ENCODE peak calls at places on chromosomes 1 and 21, in eight cellular contexts. O is small intestine, A is adrenal gland, B is lower lobe of right lung, R is right cardiac atrium, C is IMR-90, P is esophagus muscularis mucosa, V is aorta. J is an unnamed sample.

GRCh38 chr1:10867138-10867721 is 70.8 kb upstream of the CASZ1 start:
- DNase-seq in O (peak; percentile 52), A (peak; percentile 40), B (peak; percentile 74), R (peak; percentile 88), C (peak; percentile 18), P (no peak), V (peak; percentile 60), J (no peak)

GRCh38 chr1:102572637-102573036 is 535.7 kb downstream of the COL11A1 start:
- DNase-seq in O (no peak), A (no peak), B (no peak), R (no peak), C (no peak), P (no peak), V (no peak), J (no peak)

GRCh38 chr1:220991959-220992704 is 112.9 kb downstream of the HLX start:
- DNase-seq in O (no peak), A (no peak), B (no peak), R (no peak), C (peak; percentile 21), P (no peak), V (no peak), J (no peak)

GRCh38 chr1:230012742-230013141 is 54.3 kb upstream of the GALNT2 start:
- DNase-seq in O (no peak), A (no peak), B (no peak), R (no peak), C (no peak), P (no peak), V (no peak), J (no peak)

GRCh38 chr1:30966690-30967369 is 58.3 kb upstream of the SDC3 start:
- DNase-seq in O (peak; percentile 59), A (peak; percentile 76), B (no peak), R (no peak), C (peak; percentile 70), P (no peak), V (no peak), J (no peak)

GRCh38 chr21:39445339-39446269 is at the start of gene LCA5L:
- DNase-seq in O (peak; percentile 90), A (peak; percentile 94), B (peak; percentile 94), R (peak; percentile 97), C (peak; percentile 81), P (peak; percentile 97), V (peak; percentile 93), J (peak; percentile 93)

GRCh38 chr1:111372336-111372965 is 55.1 kb downstream of the OVGP1 start:
- DNase-seq in O (peak; percentile 54), A (no peak), B (no peak), R (no peak), C (no peak), P (no peak), V (no peak), J (no peak)

GRCh38 chr1:114458208-114458777 is 52.7 kb downstream of the TRIM33 start:
- DNase-seq in O (no peak), A (no peak), B (no peak), R (no peak), C (peak; percentile 80), P (no peak), V (no peak), J (no peak)

GRCh38 chr1:154446292-154446691 is 41.1 kb downstream of the IL6R start:
- DNase-seq in O (no peak), A (no peak), B (no peak), R (peak; percentile 22), C (peak; percentile 97), P (no peak), V (no peak), J (no peak)

GRCh38 chr1:206719169-206719839 is 34.6 kb downstream of the MAPKAPK2 start:
- DNase-seq in O (no peak), A (no peak), B (no peak), R (no peak), C (no peak), P (no peak), V (no peak), J (no peak)

GRCh38 chr1:200468264-200469001 is 58.6 kb upstream of the ZNF281 start:
- DNase-seq in O (no peak), A (no peak), B (no peak), R (no peak), C (peak; percentile 30), P (no peak), V (no peak), J (no peak)

GRCh38 chr21:15682182-15682895 is 47.4 kb upstream of the USP25 start:
- DNase-seq in O (peak; percentile 46), A (no peak), B (no peak), R (no peak), C (peak; percentile 76), P (no peak), V (no peak), J (no peak)

GRCh38 chr1:67250051-67250653 is 57.5 kb upstream of the IL12RB2 start:
- DNase-seq in O (no peak), A (no peak), B (no peak), R (no peak), C (no peak), P (no peak), V (no peak), J (no peak)

GRCh38 chr1:27161594-27161993 is 6.7 kb upstream of the SLC9A1 start:
- DNase-seq in O (peak; percentile 95), A (no peak), B (no peak), R (no peak), C (no peak), P (no peak), V (no peak), J (no peak)

GRCh38 chr1:194081444-194081843 is 895.0 kb upstream of the B3GALT2 start:
- DNase-seq in O (no peak), A (no peak), B (no peak), R (no peak), C (no peak), P (no peak), V (no peak), J (no peak)

GRCh38 chr1:47442202-47442601 is 4.4 kb downstream of the FOXD2 start:
- DNase-seq in O (no peak), A (no peak), B (no peak), R (no peak), C (no peak), P (no peak), V (no peak), J (no peak)
- H3K4me3 ChIP-seq in O (no peak overlapping the region), A (no peak overlapping the region), B (no peak overlapping the region), R (no peak overlapping the region), C (no peak overlapping the region), P (no peak overlapping the region), V (no peak overlapping the region), J (no peak overlapping the region)

GRCh38 chr1:213371769-213372619 is 321.0 kb downstream of the RPS6KC1 start:
- DNase-seq in O (no peak), A (no peak), B (no peak), R (no peak), C (no peak), P (no peak), V (no peak), J (no peak)

GRCh38 chr1:213366141-213366831 is 315.2 kb downstream of the RPS6KC1 start:
- DNase-seq in O (no peak), A (no peak), B (no peak), R (no peak), C (no peak), P (no peak), V (no peak), J (no peak)

GRCh38 chr1:213374369-213374768 is 323.3 kb downstream of the RPS6KC1 start:
- DNase-seq in O (peak; percentile 58), A (peak; percentile 63), B (peak; percentile 52), R (peak; percentile 68), C (peak; percentile 32), P (no peak), V (peak; percentile 69), J (no peak)

GRCh38 chr1:213369465-213369864 is 318.4 kb downstream of the RPS6KC1 start:
- DNase-seq in O (no peak), A (no peak), B (no peak), R (no peak), C (no peak), P (no peak), V (no peak), J (no peak)

DNA sequence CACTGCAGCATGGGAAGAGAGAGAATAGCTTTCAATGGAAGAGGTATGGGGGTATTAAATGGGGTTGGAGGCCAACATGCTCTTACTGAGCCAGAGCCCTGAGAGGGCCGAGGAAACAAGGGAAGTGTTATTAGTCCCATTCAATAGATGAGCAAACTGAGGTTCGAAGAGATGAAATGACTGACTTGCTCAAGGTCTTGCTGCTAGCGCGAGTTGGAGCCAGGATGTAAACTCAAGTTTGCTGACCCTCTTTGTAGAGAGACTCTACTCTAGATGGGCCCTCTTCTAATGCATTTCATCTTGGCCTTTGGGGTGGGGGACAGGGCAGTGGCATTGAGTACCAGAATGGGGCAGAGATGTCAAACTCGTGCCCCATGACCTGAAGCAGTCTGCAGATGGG is 319.5 kb downstream of the RPS6KC1 start:
- DNase-seq in O (no peak), A (no peak), B (no peak), R (no peak), C (no peak), P (no peak), V (no peak), J (no peak)
- H3K4me1 ChIP-seq in O (no peaks in the 10 kb centered on the region), A (no peaks in the 10 kb centered on the region), B (no peaks in the 10 kb centered on the region), R (no peaks in the 10 kb centered on the region), C (no peaks in the 10 kb centered on the region), P (no peaks in the 10 kb centered on the region), V (no peaks in the 10 kb centered on the region), J (no peaks in the 10 kb centered on the region)

GRCh38 chr1:83836543-83836942 is 162.4 kb downstream of the TTLL7 start:
- DNase-seq in O (no peak), A (no peak), B (no peak), R (no peak), C (no peak), P (no peak), V (no peak), J (no peak)
- H3K27me3 ChIP-seq in O (no peaks in the 10 kb centered on the region), A (no peaks in the 10 kb centered on the region), B (no peaks in the 10 kb centered on the region), R (no peaks in the 10 kb centered on the region), C (peaks cover under 1% of the 10 kb centered on the region), P (no peaks in the 10 kb centered on the region), V (no peaks in the 10 kb centered on the region), J (no peaks in the 10 kb centered on the region)

GRCh38 chr1:29828526-29829447 is 592.5 kb downstream of the PTPRU start:
- DNase-seq in O (no peak), A (no peak), B (no peak), R (no peak), C (no peak), P (peak; percentile 82), V (no peak), J (peak; percentile 44)

GRCh38 chr1:29831500-29832117 is 595.3 kb downstream of the PTPRU start:
- DNase-seq in O (no peak), A (no peak), B (no peak), R (no peak), C (no peak), P (no peak), V (no peak), J (peak; percentile 23)

GRCh38 chr1:29829448-29830344 is 593.4 kb downstream of the PTPRU start:
- DNase-seq in O (no peak), A (no peak), B (no peak), R (no peak), C (no peak), P (peak; percentile 90), V (no peak), J (peak; percentile 43)

GRCh38 chr1:29830916-29831315 is 594.6 kb downstream of the PTPRU start:
- DNase-seq in O (no peak), A (no peak), B (no peak), R (no peak), C (no peak), P (peak; percentile 79), V (no peak), J (peak; percentile 18)

DNA sequence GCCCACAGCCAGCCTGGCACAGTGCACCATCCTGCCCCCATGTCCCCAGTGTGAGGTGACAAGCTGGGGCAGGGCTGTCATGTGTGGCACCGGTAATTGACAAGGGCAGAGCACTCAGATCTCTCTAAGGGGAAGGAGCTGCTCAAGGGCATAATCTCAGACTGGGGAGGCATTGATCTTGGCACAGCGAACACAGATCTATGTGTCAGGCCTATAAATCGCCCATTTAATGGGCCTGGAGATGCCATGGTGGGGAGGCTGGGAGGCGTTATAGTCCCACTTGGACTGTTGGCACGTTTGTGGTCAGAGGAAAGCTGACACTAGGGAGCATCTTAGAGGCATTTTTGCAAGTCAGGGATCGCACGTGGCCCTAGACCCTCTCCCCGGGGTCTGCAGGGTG is 594.1 kb downstream of the PTPRU start:
- DNase-seq in O (no peak), A (no peak), B (no peak), R (no peak), C (no peak), P (peak; percentile 42), V (no peak), J (peak; percentile 30)
- H3K4me3 ChIP-seq in O (no peak overlapping the region), A (no peak overlapping the region), B (no peak overlapping the region), R (no peak overlapping the region), C (no peak overlapping the region), P (no peak overlapping the region), V (no peak overlapping the region), J (no peak overlapping the region)

J was measured in right atrium auricular region.